ENCODE peak calls at places on chromosome 11, in six cellular contexts. I is astrocyte of the spinal cord, C is cardiac fibroblast, Q is spleen, X is AG10803, P is neural progenitor cell. B is an unnamed sample.

GRCh38 chr11:133694701-133695100 is 150.6 kb downstream of the SPATA19 start:
- DNase-seq in X (no peak), Q (no peak), I (no peak), P (no peak), C (no peak), B (no peak)

GRCh38 chr11:17714870-17715269 is 4.5 kb upstream of the MYOD1 start:
- DNase-seq in X (no peak), C (no peak), P (no peak), I (no peak), Q (no peak), B (no peak)

GRCh38 chr11:77086521-77087472 is 15.8 kb upstream of the OMP start:
- DNase-seq in C (peak), I (no peak), P (no peak), Q (peak), X (no peak), B (no peak)

GRCh38 chr11:13885083-13885482 is 77.4 kb upstream of the SPON1 start:
- DNase-seq in P (no peak), I (no peak), C (no peak), Q (no peak), X (no peak), B (no peak)

GRCh38 chr11:125724125-125724524 is 22.0 kb upstream of the PATE1 start:
- DNase-seq in P (peak), C (peak), X (peak), Q (no peak), I (no peak), B (no peak)

GRCh38 chr11:121563003-121563402 is 110.2 kb upstream of the SORL1-AS1 start:
- DNase-seq in P (no peak), Q (no peak), I (no peak), C (no peak), X (no peak), B (no peak)

GRCh38 chr11:83643115-83643514 is 356.9 kb upstream of the CCDC90B start:
- DNase-seq in P (no peak), I (no peak), X (no peak), C (no peak), Q (no peak), B (no peak)

GRCh38 chr11:116731097-116731761 is 41.6 kb downstream of the BUD13 start:
- DNase-seq in C (peak), I (peak), P (peak), Q (peak), X (peak), B (no peak)

GRCh38 chr11:36312593-36312990 is 16.5 kb downstream of the PRR5L start:
- DNase-seq in X (peak), C (peak), I (peak), Q (no peak), P (no peak), B (no peak)

GRCh38 chr11:28257761-28258160 is 149.6 kb downstream of the METTL15 start:
- DNase-seq in Q (no peak), C (peak), P (no peak), X (peak), I (no peak), B (no peak)

GRCh38 chr11:44049832-44050231 is 2.1 kb downstream of the ACCSL start:
- DNase-seq in C (no peak), X (no peak), I (no peak), P (no peak), Q (no peak), B (no peak)

GRCh38 chr11:62547691-62548281 is 1.2 kb upstream of the AHNAK start:
- DNase-seq in Q (no peak), I (no peak), X (no peak), P (peak), C (no peak), B (no peak)

GRCh38 chr11:83054904-83055380 is 16.8 kb downstream of the RAB30 start:
- DNase-seq in I (no peak), X (no peak), Q (no peak), P (no peak), C (no peak), B (no peak)

GRCh38 chr11:830295-831131 is 2.2 kb upstream of the CD151 start:
- DNase-seq in I (peak), Q (peak), C (peak), X (peak), P (peak), B (peak)

GRCh38 chr11:85751738-85752137 is 59.2 kb downstream of the SYTL2 start:
- DNase-seq in Q (no peak), P (no peak), C (no peak), X (peak), I (no peak), B (no peak)

GRCh38 chr11:102924851-102925380 is 30.6 kb downstream of the MMP13 start:
- DNase-seq in P (no peak), C (no peak), Q (no peak), I (peak), X (no peak), B (no peak)

GRCh38 chr11:9092085-9092484 is 686 bp upstream of the SCUBE2 start:
- DNase-seq in I (no peak), P (no peak), C (no peak), X (no peak), Q (peak), B (no peak)

GRCh38 chr11:5349550-5349949 is 1.8 kb upstream of the OR51B6 start:
- DNase-seq in I (no peak), C (no peak), P (no peak), X (no peak), Q (no peak), B (no peak)

GRCh38 chr11:976431-977160 is 50.9 kb downstream of the AP2A2 start:
- DNase-seq in Q (no peak), X (peak), P (no peak), I (peak), C (peak), B (no peak)

GRCh38 chr11:101475699-101476098 is 108.1 kb downstream of the TRPC6 start:
- DNase-seq in I (no peak), P (no peak), X (no peak), C (no peak), Q (no peak), B (no peak)

GRCh38 chr11:101476186-101476585 is 107.6 kb downstream of the TRPC6 start:
- DNase-seq in P (no peak), C (no peak), I (no peak), X (no peak), Q (no peak), B (no peak)

GRCh38 chr11:101474666-101475065 is 109.1 kb downstream of the TRPC6 start:
- DNase-seq in C (no peak), P (no peak), Q (no peak), X (peak), I (no peak), B (no peak)

GRCh38 chr11:101478587-101479375 is 105.0 kb downstream of the TRPC6 start:
- DNase-seq in X (no peak), P (peak), Q (no peak), I (no peak), C (no peak), B (no peak)

GRCh38 chr11:101477926-101478325 is 105.9 kb downstream of the TRPC6 start:
- DNase-seq in X (no peak), C (no peak), P (no peak), Q (no peak), I (no peak), B (no peak)
- TF ChIP-seq CTCF in X (no peak), C (no peak), P (no peak), Q (no peak), I (no peak), B (no peak)

GRCh38 chr11:69801513-69802335 is 17.5 kb downstream of the FGF3 start:
- DNase-seq in C (peak), X (no peak), Q (no peak), I (no peak), P (peak), B (peak)
- TF ChIP-seq CTCF in C (peak), X (peak), Q (peak), I (peak), P (peak), B (peak)

GRCh38 chr11:15944460-15944859 is 411.9 kb downstream of the SOX6 start:
- DNase-seq in I (no peak), Q (no peak), P (peak), X (no peak), C (no peak), B (no peak)

GRCh38 chr11:15943418-15944197 is 412.7 kb downstream of the SOX6 start:
- DNase-seq in I (no peak), X (no peak), P (no peak), Q (no peak), C (no peak), B (no peak)

GRCh38 chr11:15942936-15943335 is 413.4 kb downstream of the SOX6 start:
- DNase-seq in Q (no peak), I (no peak), C (no peak), P (no peak), X (no peak), B (no peak)

GRCh38 chr11:15945726-15946125 is 410.6 kb downstream of the SOX6 start:
- DNase-seq in Q (no peak), X (no peak), C (no peak), I (no peak), P (no peak), B (no peak)

DNA sequence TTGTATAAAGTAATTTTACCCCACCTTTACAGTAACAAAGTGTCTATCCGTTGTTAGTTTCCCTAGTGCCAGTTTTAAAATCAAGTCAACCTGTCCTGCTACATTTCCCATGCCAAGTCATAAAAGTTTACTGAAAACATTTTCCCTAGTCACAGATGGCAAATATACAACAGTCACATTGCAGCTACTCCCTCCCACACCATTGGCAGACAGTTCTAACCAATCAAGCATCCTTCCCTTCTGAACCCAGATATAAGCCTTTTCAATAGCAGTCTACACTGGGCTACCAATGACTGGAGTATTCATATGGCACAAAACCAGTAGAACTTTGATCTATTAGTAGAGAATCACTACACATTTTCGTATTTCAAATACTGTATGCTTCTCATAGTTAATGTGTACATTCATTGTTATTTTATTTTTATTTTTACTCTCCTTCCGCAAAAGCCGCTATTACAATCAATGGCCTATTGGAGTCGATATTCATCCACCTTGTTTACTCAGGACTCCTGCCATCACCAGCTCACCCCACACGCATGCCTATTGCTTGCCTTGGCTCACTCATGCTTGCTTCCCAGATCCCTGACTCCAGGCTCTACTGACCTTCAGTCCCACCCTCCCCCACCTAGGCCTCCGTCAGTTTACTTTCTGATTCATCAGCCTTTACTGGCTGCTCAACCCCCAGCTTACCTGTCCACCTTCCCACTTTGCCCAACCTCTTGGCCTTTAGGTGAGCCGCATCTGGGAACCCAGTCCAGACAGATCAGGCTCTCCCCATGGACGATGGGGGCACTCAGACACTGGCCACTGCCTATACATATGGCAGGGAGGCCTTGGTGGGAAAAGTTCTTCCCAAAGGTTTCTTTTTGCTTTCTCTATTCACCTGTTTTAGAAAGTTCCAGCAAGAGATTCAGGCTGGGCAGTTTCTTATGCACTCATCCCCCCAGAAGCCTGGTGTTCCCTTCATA is 408.4 kb downstream of the SOX6 start:
- DNase-seq in Q (no peak), X (no peak), C (no peak), P (no peak), I (no peak), B (no peak)
- TF ChIP-seq CTCF in Q (no peak), X (no peak), C (no peak), P (no peak), I (no peak), B (no peak)

DNA sequence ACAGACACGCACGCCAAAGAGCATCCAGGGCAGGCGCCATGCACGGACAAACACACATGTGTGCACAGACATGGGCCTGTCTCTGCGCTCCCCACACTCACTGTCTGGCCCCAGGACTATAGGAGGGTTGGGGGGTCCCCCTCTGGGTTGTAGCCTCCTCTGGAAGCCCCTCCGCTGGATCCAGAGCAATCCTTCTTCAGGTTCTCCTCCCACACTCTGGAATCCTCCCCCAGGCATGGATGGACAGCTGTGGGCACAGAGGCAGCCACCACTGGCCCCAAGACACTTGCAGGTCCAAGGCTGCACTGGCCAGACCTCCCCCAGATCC is 2.5 kb upstream of the TBX10 start:
- DNase-seq in C (no peak), Q (no peak), P (no peak), X (no peak), I (no peak), B (no peak)
- TF ChIP-seq CTCF in C (no peak), Q (no peak), P (no peak), X (no peak), I (no peak), B (no peak)

DNA sequence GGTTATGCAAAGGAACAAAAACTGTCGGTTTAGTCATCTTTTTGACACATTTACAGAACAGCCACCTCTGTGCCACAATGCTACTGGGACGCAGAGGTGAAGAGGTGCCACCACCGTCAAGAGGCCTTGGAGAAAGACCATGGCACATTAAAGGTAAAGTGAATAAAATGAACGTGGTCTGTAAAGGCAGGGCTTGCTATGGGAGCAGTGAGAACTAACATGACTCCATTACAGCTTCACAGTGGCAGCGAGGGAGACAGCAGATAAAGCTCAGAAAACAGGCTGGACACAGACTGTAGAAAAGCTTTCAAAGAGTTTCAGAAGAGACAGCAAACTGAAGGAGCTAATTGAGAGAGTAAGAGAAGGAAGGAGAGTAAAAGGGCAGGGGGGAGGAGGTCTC is 102.9 kb downstream of the GAB2 start:
- DNase-seq in C (no peak), P (no peak), X (no peak), I (no peak), Q (no peak), B (no peak)
- TF ChIP-seq CTCF in C (no peak), P (no peak), X (no peak), I (no peak), Q (no peak), B (no peak)

GRCh38 chr11:111870113-111870512 is 1.3 kb downstream of the ALG9 start:
- DNase-seq in I (no peak), X (no peak), P (no peak), C (no peak), Q (no peak), B (no peak)

GRCh38 chr11:111871693-111872161 is 346 bp upstream of the ALG9 start:
- DNase-seq in X (no peak), C (no peak), P (no peak), I (no peak), Q (no peak), B (peak)

GRCh38 chr11:111870522-111870886 is 877 bp downstream of the ALG9 start:
- DNase-seq in C (no peak), X (no peak), I (no peak), Q (no peak), P (no peak), B (no peak)

DNA sequence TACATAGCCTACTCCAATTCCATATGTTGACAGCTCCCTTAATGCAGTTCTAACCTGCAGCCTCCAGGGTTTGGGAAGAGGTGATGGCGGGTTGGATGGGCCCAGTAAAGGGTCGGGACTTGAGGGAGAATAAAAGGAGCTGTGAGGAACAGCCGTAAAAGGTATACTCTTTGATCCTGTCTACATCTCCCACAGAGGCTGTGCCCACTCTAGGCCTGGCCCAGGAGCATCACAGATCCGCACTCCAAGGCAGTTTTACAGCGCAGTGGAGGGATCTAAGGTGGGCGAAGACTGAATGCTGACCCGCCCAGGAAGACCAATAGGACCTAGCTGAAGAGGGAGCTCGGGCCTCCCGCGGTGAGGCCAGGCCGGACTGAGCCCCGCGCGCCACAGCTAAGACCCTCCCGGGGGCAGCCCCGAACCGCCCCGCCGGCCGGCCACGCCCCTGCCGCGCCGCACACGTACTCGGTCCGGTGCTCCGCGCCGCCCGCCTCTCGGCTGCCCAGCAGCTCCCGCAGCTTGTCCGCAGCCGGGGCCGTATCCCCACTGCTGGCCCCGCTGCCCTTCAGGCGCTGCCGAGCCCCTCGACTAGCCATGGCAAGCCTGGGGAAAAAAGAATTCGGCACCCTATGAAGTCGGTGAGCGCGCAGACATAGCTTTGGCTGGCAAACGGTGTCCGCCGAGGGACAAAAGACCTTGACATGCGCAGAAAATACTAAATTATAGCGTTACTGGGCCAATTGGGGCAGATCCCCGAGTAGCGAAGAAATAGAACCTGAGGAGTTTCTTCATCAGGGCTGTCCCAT is at the start of gene ALG9:
- DNase-seq in I (peak), P (peak), Q (peak), C (peak), X (peak), B (peak)
- TF ChIP-seq CTCF in I (peak), P (peak), Q (no peak), C (peak), X (peak), B (no peak)

GRCh38 chr11:114321621-114322257 is 25.5 kb downstream of the NNMT start:
- DNase-seq in Q (no peak), P (no peak), X (peak), I (peak), C (peak), B (no peak)

GRCh38 chr11:114326151-114326550 is 30.0 kb downstream of the NNMT start:
- DNase-seq in C (no peak), P (no peak), I (no peak), Q (no peak), X (no peak), B (no peak)

GRCh38 chr11:114330373-114330772 is 34.2 kb downstream of the NNMT start:
- DNase-seq in C (no peak), P (no peak), Q (no peak), I (no peak), X (no peak), B (no peak)

GRCh38 chr11:114322934-114323333 is 26.7 kb downstream of the NNMT start:
- DNase-seq in I (no peak), C (no peak), X (no peak), P (no peak), Q (no peak), B (no peak)

DNA sequence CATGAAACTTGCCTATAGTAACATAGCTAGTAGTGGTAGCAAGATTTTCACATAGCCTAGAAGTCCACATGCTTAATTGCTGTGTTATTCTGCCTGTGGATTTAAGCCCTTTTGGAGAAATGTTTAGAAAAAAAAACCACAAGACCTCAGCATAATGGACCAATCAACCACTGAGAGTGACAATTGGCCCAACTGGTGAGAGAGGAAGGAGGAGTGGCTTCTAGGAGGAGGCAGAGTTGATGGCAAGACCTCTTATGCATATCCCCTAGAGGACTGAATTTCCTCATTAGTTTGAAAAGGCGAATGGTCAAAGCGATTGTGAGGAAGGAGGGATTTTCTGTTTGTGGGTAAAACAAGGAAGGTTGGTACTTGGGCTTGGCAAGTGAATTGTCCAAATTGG is 30.6 kb downstream of the NNMT start:
- DNase-seq in I (no peak), X (no peak), C (no peak), Q (no peak), P (no peak), B (no peak)
- TF ChIP-seq CTCF in I (no peak), X (no peak), C (no peak), Q (no peak), P (no peak), B (no peak)

B was measured in GM13977.